ENCODE peak calls at places on chromosomes 13 and 19, in nine cellular contexts. One of them, this sample, is unnamed.

GRCh38 chr13:79448413-79448812 is 32.5 kb upstream of the NDFIP2 start:
- DNase-seq in uterus: no peak
- DNase-seq in esophagus squamous epithelium: no peak
- DNase-seq in IMR-90: peak
- DNase-seq in endothelial cell of umbilical vein: peak
- DNase-seq in A549: no peak
- DNase-seq in breast epithelium: no peak
- DNase-seq in H54: no peak
- DNase-seq in heart left ventricle: no peak
- DNase-seq in this sample: no peak

GRCh38 chr13:33471182-33471581 is 185.6 kb upstream of the STARD13 start:
- DNase-seq in uterus: no peak
- DNase-seq in esophagus squamous epithelium: no peak
- DNase-seq in IMR-90: peak
- DNase-seq in endothelial cell of umbilical vein: no peak
- DNase-seq in A549: no peak
- DNase-seq in breast epithelium: no peak
- DNase-seq in H54: no peak
- DNase-seq in heart left ventricle: no peak
- DNase-seq in this sample: no peak

GRCh38 chr19:42253245-42254082 is 1.5 kb downstream of the ERF start:
- DNase-seq in uterus: peak
- DNase-seq in esophagus squamous epithelium: no peak
- DNase-seq in IMR-90: peak
- DNase-seq in endothelial cell of umbilical vein: peak
- DNase-seq in A549: peak
- DNase-seq in breast epithelium: no peak
- DNase-seq in H54: no peak
- DNase-seq in heart left ventricle: peak
- DNase-seq in this sample: peak

GRCh38 chr19:24074720-24075119 is 12.3 kb upstream of the ZNF254 start:
- DNase-seq in uterus: no peak
- DNase-seq in esophagus squamous epithelium: no peak
- DNase-seq in IMR-90: peak
- DNase-seq in endothelial cell of umbilical vein: no peak
- DNase-seq in A549: no peak
- DNase-seq in breast epithelium: no peak
- DNase-seq in H54: no peak
- DNase-seq in heart left ventricle: no peak
- DNase-seq in this sample: no peak

GRCh38 chr13:68323106-68323505 is 1093.0 kb upstream of the PCDH9 start:
- DNase-seq in uterus: no peak
- DNase-seq in esophagus squamous epithelium: no peak
- DNase-seq in IMR-90: no peak
- DNase-seq in endothelial cell of umbilical vein: no peak
- DNase-seq in A549: no peak
- DNase-seq in breast epithelium: no peak
- DNase-seq in H54: no peak
- DNase-seq in heart left ventricle: no peak
- DNase-seq in this sample: no peak

GRCh38 chr13:111393221-111393790 is 72.9 kb downstream of the TEX29 start:
- DNase-seq in uterus: no peak
- DNase-seq in esophagus squamous epithelium: no peak
- DNase-seq in IMR-90: no peak
- DNase-seq in endothelial cell of umbilical vein: no peak
- DNase-seq in A549: no peak
- DNase-seq in breast epithelium: no peak
- DNase-seq in H54: no peak
- DNase-seq in heart left ventricle: no peak
- DNase-seq in this sample: no peak

GRCh38 chr19:42151735-42152134 is 19.5 kb upstream of the POU2F2 start:
- DNase-seq in uterus: no peak
- DNase-seq in esophagus squamous epithelium: no peak
- DNase-seq in IMR-90: no peak
- DNase-seq in endothelial cell of umbilical vein: no peak
- DNase-seq in A549: no peak
- DNase-seq in breast epithelium: no peak
- DNase-seq in H54: no peak
- DNase-seq in heart left ventricle: no peak
- DNase-seq in this sample: no peak

GRCh38 chr13:48492123-48493075 is 40.5 kb downstream of the RCBTB2 start:
- DNase-seq in uterus: peak
- DNase-seq in esophagus squamous epithelium: peak
- DNase-seq in IMR-90: peak
- DNase-seq in endothelial cell of umbilical vein: peak
- DNase-seq in A549: no peak
- DNase-seq in breast epithelium: no peak
- DNase-seq in H54: no peak
- DNase-seq in heart left ventricle: peak
- DNase-seq in this sample: peak

GRCh38 chr19:7636691-7637373 is at the start of gene STXBP2:
- DNase-seq in uterus: peak
- DNase-seq in esophagus squamous epithelium: peak
- DNase-seq in IMR-90: no peak
- DNase-seq in endothelial cell of umbilical vein: peak
- DNase-seq in A549: peak
- DNase-seq in breast epithelium: peak
- DNase-seq in H54: no peak
- DNase-seq in heart left ventricle: peak
- DNase-seq in this sample: peak

GRCh38 chr13:30408319-30409101 is 13.8 kb upstream of the UBE2L5 start:
- DNase-seq in uterus: peak
- DNase-seq in esophagus squamous epithelium: peak
- DNase-seq in IMR-90: peak
- DNase-seq in endothelial cell of umbilical vein: peak
- DNase-seq in A549: peak
- DNase-seq in breast epithelium: peak
- DNase-seq in H54: peak
- DNase-seq in heart left ventricle: peak
- DNase-seq in this sample: peak

GRCh38 chr19:7789447-7789846 is 26.4 kb downstream of the CLEC4M start:
- DNase-seq in uterus: no peak
- DNase-seq in esophagus squamous epithelium: no peak
- DNase-seq in IMR-90: no peak
- DNase-seq in endothelial cell of umbilical vein: no peak
- DNase-seq in A549: no peak
- DNase-seq in breast epithelium: no peak
- DNase-seq in H54: no peak
- DNase-seq in heart left ventricle: no peak
- DNase-seq in this sample: no peak

GRCh38 chr13:108276060-108276459 is 6.5 kb downstream of the TNFSF13B start:
- DNase-seq in uterus: peak
- DNase-seq in esophagus squamous epithelium: no peak
- DNase-seq in IMR-90: no peak
- DNase-seq in endothelial cell of umbilical vein: no peak
- DNase-seq in A549: no peak
- DNase-seq in breast epithelium: no peak
- DNase-seq in H54: no peak
- DNase-seq in heart left ventricle: peak
- DNase-seq in this sample: no peak

GRCh38 chr13:42054798-42055499 is 6.5 kb downstream of the DGKH start:
- DNase-seq in uterus: no peak
- DNase-seq in esophagus squamous epithelium: no peak
- DNase-seq in IMR-90: no peak
- DNase-seq in endothelial cell of umbilical vein: no peak
- DNase-seq in A549: no peak
- DNase-seq in breast epithelium: no peak
- DNase-seq in H54: no peak
- DNase-seq in heart left ventricle: no peak
- DNase-seq in this sample: no peak

GRCh38 chr13:42057918-42058530 is 9.6 kb downstream of the DGKH start:
- DNase-seq in uterus: no peak
- DNase-seq in esophagus squamous epithelium: no peak
- DNase-seq in IMR-90: no peak
- DNase-seq in endothelial cell of umbilical vein: no peak
- DNase-seq in A549: no peak
- DNase-seq in breast epithelium: no peak
- DNase-seq in H54: no peak
- DNase-seq in heart left ventricle: no peak
- DNase-seq in this sample: no peak

GRCh38 chr13:42055500-42056085 is 7.1 kb downstream of the DGKH start:
- DNase-seq in uterus: no peak
- DNase-seq in esophagus squamous epithelium: no peak
- DNase-seq in IMR-90: no peak
- DNase-seq in endothelial cell of umbilical vein: no peak
- DNase-seq in A549: no peak
- DNase-seq in breast epithelium: no peak
- DNase-seq in H54: no peak
- DNase-seq in heart left ventricle: no peak
- DNase-seq in this sample: no peak

GRCh38 chr13:42056146-42056545 is 7.7 kb downstream of the DGKH start:
- DNase-seq in uterus: no peak
- DNase-seq in esophagus squamous epithelium: no peak
- DNase-seq in IMR-90: no peak
- DNase-seq in endothelial cell of umbilical vein: no peak
- DNase-seq in A549: no peak
- DNase-seq in breast epithelium: no peak
- DNase-seq in H54: no peak
- DNase-seq in heart left ventricle: no peak
- DNase-seq in this sample: no peak

GRCh38 chr13:42056585-42056984 is 8.1 kb downstream of the DGKH start:
- DNase-seq in uterus: no peak
- DNase-seq in esophagus squamous epithelium: no peak
- DNase-seq in IMR-90: no peak
- DNase-seq in endothelial cell of umbilical vein: no peak
- DNase-seq in A549: no peak
- DNase-seq in breast epithelium: no peak
- DNase-seq in H54: no peak
- DNase-seq in heart left ventricle: no peak
- DNase-seq in this sample: no peak
- TF ChIP-seq POLR2A in uterus: no peak
- TF ChIP-seq POLR2A in esophagus squamous epithelium: no peak
- TF ChIP-seq POLR2A in IMR-90: no peak
- TF ChIP-seq POLR2A in endothelial cell of umbilical vein: no peak
- TF ChIP-seq POLR2A in A549: no peak
- TF ChIP-seq POLR2A in breast epithelium: no peak
- TF ChIP-seq POLR2A in H54: no peak
- TF ChIP-seq POLR2A in heart left ventricle: no peak
- TF ChIP-seq POLR2A in this sample: no peak

GRCh38 chr19:46609511-46610412 is 8.6 kb downstream of the CALM3 start:
- DNase-seq in uterus: no peak
- DNase-seq in esophagus squamous epithelium: no peak
- DNase-seq in IMR-90: no peak
- DNase-seq in endothelial cell of umbilical vein: no peak
- DNase-seq in A549: no peak
- DNase-seq in breast epithelium: no peak
- DNase-seq in H54: no peak
- DNase-seq in heart left ventricle: no peak
- DNase-seq in this sample: no peak
- TF ChIP-seq POLR2A in uterus: no peak
- TF ChIP-seq POLR2A in esophagus squamous epithelium: no peak
- TF ChIP-seq POLR2A in IMR-90: no peak
- TF ChIP-seq POLR2A in endothelial cell of umbilical vein: no peak
- TF ChIP-seq POLR2A in A549: no peak
- TF ChIP-seq POLR2A in breast epithelium: no peak
- TF ChIP-seq POLR2A in H54: no peak
- TF ChIP-seq POLR2A in heart left ventricle: no peak
- TF ChIP-seq POLR2A in this sample: no peak

GRCh38 chr19:10115392-10116084 is 4.0 kb downstream of the P2RY11 start:
- DNase-seq in uterus: no peak
- DNase-seq in esophagus squamous epithelium: no peak
- DNase-seq in IMR-90: no peak
- DNase-seq in endothelial cell of umbilical vein: no peak
- DNase-seq in A549: no peak
- DNase-seq in breast epithelium: no peak
- DNase-seq in H54: no peak
- DNase-seq in heart left ventricle: no peak
- DNase-seq in this sample: no peak

GRCh38 chr19:10114651-10115391 is 3.3 kb downstream of the P2RY11 start:
- DNase-seq in uterus: no peak
- DNase-seq in esophagus squamous epithelium: no peak
- DNase-seq in IMR-90: no peak
- DNase-seq in endothelial cell of umbilical vein: no peak
- DNase-seq in A549: peak
- DNase-seq in breast epithelium: no peak
- DNase-seq in H54: no peak
- DNase-seq in heart left ventricle: no peak
- DNase-seq in this sample: no peak

GRCh38 chr19:10116866-10117616 is 2.7 kb downstream of the EIF3G start:
- DNase-seq in uterus: no peak
- DNase-seq in esophagus squamous epithelium: no peak
- DNase-seq in IMR-90: no peak
- DNase-seq in endothelial cell of umbilical vein: no peak
- DNase-seq in A549: no peak
- DNase-seq in breast epithelium: no peak
- DNase-seq in H54: no peak
- DNase-seq in heart left ventricle: no peak
- DNase-seq in this sample: no peak

GRCh38 chr19:10113964-10114650 is 2.6 kb downstream of the P2RY11 start:
- DNase-seq in uterus: no peak
- DNase-seq in esophagus squamous epithelium: no peak
- DNase-seq in IMR-90: no peak
- DNase-seq in endothelial cell of umbilical vein: no peak
- DNase-seq in A549: no peak
- DNase-seq in breast epithelium: no peak
- DNase-seq in H54: no peak
- DNase-seq in heart left ventricle: no peak
- DNase-seq in this sample: peak

GRCh38 chr19:10116085-10116865 is 3.4 kb downstream of the EIF3G start:
- DNase-seq in uterus: no peak
- DNase-seq in esophagus squamous epithelium: no peak
- DNase-seq in IMR-90: no peak
- DNase-seq in endothelial cell of umbilical vein: no peak
- DNase-seq in A549: no peak
- DNase-seq in breast epithelium: no peak
- DNase-seq in H54: no peak
- DNase-seq in heart left ventricle: no peak
- DNase-seq in this sample: no peak
- TF ChIP-seq POLR2A in uterus: no peak
- TF ChIP-seq POLR2A in esophagus squamous epithelium: no peak
- TF ChIP-seq POLR2A in IMR-90: no peak
- TF ChIP-seq POLR2A in endothelial cell of umbilical vein: no peak
- TF ChIP-seq POLR2A in A549: no peak
- TF ChIP-seq POLR2A in breast epithelium: no peak
- TF ChIP-seq POLR2A in H54: no peak
- TF ChIP-seq POLR2A in heart left ventricle: no peak
- TF ChIP-seq POLR2A in this sample: no peak

DNA sequence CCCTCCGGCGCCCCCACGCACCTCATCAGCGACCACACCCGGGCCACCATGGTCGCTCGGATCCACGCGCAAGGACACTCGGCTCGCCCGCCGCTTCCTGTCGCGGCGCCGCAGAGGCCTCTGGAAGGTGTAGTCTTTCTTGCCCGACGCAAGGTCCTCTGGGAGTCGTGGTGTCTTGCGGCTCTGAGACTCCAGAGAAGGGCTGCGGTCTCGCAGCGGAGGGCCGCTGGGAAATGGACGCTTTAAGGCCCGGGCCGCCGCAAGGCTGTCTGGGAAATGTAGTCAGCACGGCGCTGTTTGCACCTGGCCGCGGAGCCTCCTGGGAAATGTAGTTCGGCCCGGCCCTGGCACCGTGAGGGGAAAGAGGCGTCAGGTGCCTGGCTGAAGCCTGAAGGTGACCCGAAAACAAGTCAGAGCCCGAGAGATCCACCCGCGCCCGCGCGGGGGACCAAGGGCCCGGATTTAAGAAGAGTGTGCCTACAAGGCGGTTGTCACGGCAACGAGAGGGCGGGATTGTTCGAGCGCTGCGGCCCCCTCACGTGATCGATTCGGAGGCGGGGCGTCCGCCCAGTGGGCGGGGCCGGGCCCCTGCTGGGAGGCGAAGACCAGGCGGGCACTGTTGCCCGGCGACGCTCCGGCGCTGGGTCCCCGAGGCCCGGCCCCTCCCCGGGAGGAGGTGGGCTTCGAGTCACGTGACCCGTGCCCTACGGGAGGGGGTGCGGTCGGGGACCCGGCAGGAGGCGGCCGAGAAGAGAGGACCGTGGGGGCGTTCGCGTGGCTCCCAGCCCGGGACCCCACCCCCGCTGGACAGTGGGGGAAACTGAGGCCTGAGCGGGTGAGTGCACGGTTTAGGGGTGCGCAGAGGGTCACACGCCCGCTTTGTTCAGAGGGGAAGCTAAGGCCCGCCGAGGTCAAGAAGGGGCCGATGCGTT is at the start of the genes HSD11B1L and MICOS13:
- DNase-seq in uterus: peak
- DNase-seq in esophagus squamous epithelium: peak
- DNase-seq in IMR-90: peak
- DNase-seq in endothelial cell of umbilical vein: peak
- DNase-seq in A549: peak
- DNase-seq in breast epithelium: peak
- DNase-seq in H54: peak
- DNase-seq in heart left ventricle: peak
- DNase-seq in this sample: peak
- TF ChIP-seq POLR2A in uterus: peak
- TF ChIP-seq POLR2A in esophagus squamous epithelium: no peak
- TF ChIP-seq POLR2A in IMR-90: peak
- TF ChIP-seq POLR2A in endothelial cell of umbilical vein: peak
- TF ChIP-seq POLR2A in A549: peak
- TF ChIP-seq POLR2A in breast epithelium: peak
- TF ChIP-seq POLR2A in H54: peak
- TF ChIP-seq POLR2A in heart left ventricle: peak
- TF ChIP-seq POLR2A in this sample: peak

This sample was measured in erythroblast.